ENCODE peak calls at places on chromosomes 6 and 20, in four cellular contexts. F, V, Q and H are unnamed samples.

GRCh38 chr6:90393232-90393884 is 96.7 kb upstream of the BACH2 start:
- DNase-seq in V (peak; percentile 63), F (peak; percentile 65), Q (peak; percentile 53), H (no peak)

GRCh38 chr20:25867776-25868649 is 171.4 kb upstream of the ZNF337 start:
- DNase-seq in F (peak; percentile 68), V (peak; percentile 48), Q (peak; percentile 79), H (peak; percentile 68)

GRCh38 chr20:48875233-48875913 is 46.1 kb upstream of the ARFGEF2 start:
- DNase-seq in Q (no peak), V (no peak), F (no peak), H (no peak)

GRCh38 chr20:17868700-17869231 is 99.8 kb downstream of the SNX5 start:
- DNase-seq in Q (no peak), F (no peak), V (no peak), H (no peak)

GRCh38 chr20:47272893-47273590 is 83.5 kb downstream of the ZMYND8 start:
- DNase-seq in Q (peak; percentile 38), V (peak; percentile 71), F (peak; percentile 80), H (no peak)

GRCh38 chr6:148118303-148118702 is 224.3 kb upstream of the SASH1 start:
- DNase-seq in F (no peak), Q (no peak), V (no peak), H (no peak)

GRCh38 chr6:116847234-116847633 is 18.4 kb upstream of the GPRC6A start:
- DNase-seq in V (no peak), Q (no peak), F (peak; percentile 36), H (no peak)

GRCh38 chr20:19975436-19975799 is 41.7 kb upstream of the NAA20 start:
- DNase-seq in V (peak; percentile 48), Q (no peak), F (no peak), H (no peak)

GRCh38 chr6:37241131-37241530 is 16.4 kb upstream of the TBC1D22B start:
- DNase-seq in F (no peak), Q (no peak), V (no peak), H (no peak)

GRCh38 chr6:132023490-132023889 is 72.3 kb upstream of the CCN2 start:
- DNase-seq in Q (no peak), F (no peak), V (no peak), H (no peak)

GRCh38 chr6:157644043-157644810 is 178.8 kb upstream of the SNX9 start:
- DNase-seq in Q (no peak), F (peak; percentile 41), V (no peak), H (no peak)

GRCh38 chr6:18997375-18997826 is 610.3 kb downstream of the RNF144B start:
- DNase-seq in F (peak; percentile 7), V (peak; percentile 15), Q (no peak), H (no peak)

GRCh38 chr6:28003059-28003458 is 46.0 kb downstream of the OR2B6 start:
- DNase-seq in Q (no peak), F (no peak), V (no peak), H (no peak)

GRCh38 chr20:58224097-58224496 is 4.4 kb downstream of the ANKRD60 start:
- DNase-seq in F (no peak), Q (no peak), V (no peak), H (no peak)

GRCh38 chr6:25601797-25602679 is 50.0 kb upstream of the SCGN start:
- DNase-seq in Q (no peak), V (no peak), F (peak; percentile 62), H (no peak)

GRCh38 chr6:37988131-37988530 is 168.6 kb downstream of the ZFAND3 start:
- DNase-seq in F (peak; percentile 51), V (no peak), Q (no peak), H (no peak)

GRCh38 chr20:24732076-24732475 is 217.0 kb upstream of the CST7 start:
- DNase-seq in Q (no peak), F (no peak), V (no peak), H (peak; percentile 21)

GRCh38 chr20:51306521-51307358 is 235.8 kb downstream of the NFATC2 start:
- DNase-seq in Q (peak; percentile 80), V (peak; percentile 72), F (peak; percentile 63), H (peak; percentile 74)

GRCh38 chr6:111871207-111871606 is 2.0 kb downstream of the FYN start:
- DNase-seq in V (no peak), Q (no peak), F (peak; percentile 45), H (no peak)

GRCh38 chr6:111871725-111872520 is 1.3 kb downstream of the FYN start:
- DNase-seq in F (peak; percentile 60), V (no peak), Q (no peak), H (no peak)

GRCh38 chr6:111872521-111873177 is 603 bp downstream of the FYN start:
- DNase-seq in Q (no peak), V (no peak), F (peak; percentile 35), H (peak; percentile 27)

GRCh38 chr6:111874030-111874425 is 776 bp upstream of the FYN start:
- DNase-seq in F (peak; percentile 81), Q (no peak), V (no peak), H (no peak)

GRCh38 chr6:111873178-111874029 is at the start of gene FYN:
- DNase-seq in F (peak; percentile 99), Q (peak; percentile 97), V (peak; percentile 97), H (peak; percentile 95)
- TF ChIP-seq CTCF in F (no peak), Q (peak; percentile 45), V (peak; percentile 62), H (peak; percentile 39)

GRCh38 chr6:41712651-41713103 is 22.7 kb downstream of the TFEB start:
- DNase-seq in F (no peak), Q (peak; percentile 92), V (peak; percentile 85), H (peak; percentile 86)
- H3K4me1 ChIP-seq in F (no peaks in the 10 kb centered on the region), Q (peaks cover 77% of the 10 kb centered on the region), V (peaks cover 52% of the 10 kb centered on the region), H (no peaks in the 10 kb centered on the region)

DNA sequence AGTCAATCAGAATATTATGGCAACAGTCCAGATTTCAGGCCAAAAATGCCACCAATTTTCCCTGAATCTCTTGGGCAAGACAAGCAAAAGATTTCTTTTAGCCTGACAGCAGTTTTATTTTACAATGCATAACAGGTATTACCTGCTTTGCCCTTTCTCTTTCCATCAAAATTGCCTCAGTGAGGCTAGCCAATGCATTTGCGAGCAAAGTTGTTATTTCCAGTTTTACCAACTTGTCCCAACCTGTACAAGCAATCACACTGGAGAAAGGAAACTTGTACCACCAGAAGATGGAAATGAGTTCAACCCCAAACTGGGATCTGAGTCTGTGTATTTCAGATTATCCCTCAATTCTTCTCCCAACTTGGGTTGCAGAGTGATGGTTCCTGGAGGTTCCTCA is 279.9 kb upstream of the CDYL start:
- DNase-seq in F (no peak), Q (no peak), V (no peak), H (no peak)
- TF ChIP-seq POLR2A in F (no peak), Q (no peak), V (no peak), H (no peak)

GRCh38 chr6:150967381-150967780 is 101.9 kb downstream of the MTHFD1L start:
- DNase-seq in Q (no peak), V (no peak), F (no peak), H (no peak)
- TF ChIP-seq CTCF in Q (no peak), V (no peak), F (no peak), H (no peak)

GRCh38 chr6:13272131-13273046 is 55.9 kb downstream of the TBC1D7 start:
- DNase-seq in V (no peak), Q (peak; percentile 40), F (no peak), H (no peak)
- H3K4me1 ChIP-seq in V (no peaks in the 10 kb centered on the region), Q (peaks cover 22% of the 10 kb centered on the region), F (no peaks in the 10 kb centered on the region), H (no peaks in the 10 kb centered on the region)

GRCh38 chr6:32152414-32153251 is 894 bp upstream of the PRRT1 start:
- DNase-seq in Q (peak; percentile 28), V (no peak), F (peak; percentile 30), H (no peak)
- TF ChIP-seq POLR2A in Q (no peak), V (no peak), F (no peak), H (no peak)

DNA sequence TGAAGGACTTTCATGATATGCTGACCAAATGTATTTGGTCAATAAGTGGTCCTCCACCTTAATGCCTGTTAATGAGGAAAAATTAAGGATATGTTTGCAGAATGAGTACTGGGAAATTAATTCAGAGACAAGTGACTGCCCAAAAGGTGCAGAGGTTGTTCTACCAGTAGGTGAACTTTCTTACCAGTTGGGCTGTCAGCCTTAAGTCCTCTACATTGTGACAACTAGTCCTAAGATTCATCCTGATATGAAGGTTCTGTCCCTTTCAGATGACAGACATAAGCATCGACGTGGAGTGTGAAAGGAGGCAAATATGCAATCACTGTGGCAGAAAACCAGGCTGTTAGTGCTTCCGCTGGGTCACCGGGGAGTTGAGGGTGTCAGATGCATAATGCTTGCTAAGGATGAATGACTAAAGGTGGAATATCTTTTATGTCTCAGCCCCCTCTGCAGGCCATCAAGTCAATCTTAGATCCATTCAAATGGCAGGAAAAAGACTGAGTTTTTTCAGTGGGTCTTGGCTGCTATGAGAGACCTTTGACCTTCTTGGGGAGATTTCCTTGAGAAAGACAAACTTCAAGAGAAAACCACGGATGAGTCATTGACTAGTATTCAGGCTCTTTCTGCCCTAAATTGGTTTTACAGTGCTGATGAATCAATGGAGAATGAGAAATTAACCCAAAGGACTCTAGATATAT is 226.0 kb downstream of the TPBG start:
- DNase-seq in Q (no peak), F (peak; percentile 3), V (no peak), H (no peak)
- TF ChIP-seq CTCF in Q (no peak), F (no peak), V (peak; percentile 9), H (no peak)

DNA sequence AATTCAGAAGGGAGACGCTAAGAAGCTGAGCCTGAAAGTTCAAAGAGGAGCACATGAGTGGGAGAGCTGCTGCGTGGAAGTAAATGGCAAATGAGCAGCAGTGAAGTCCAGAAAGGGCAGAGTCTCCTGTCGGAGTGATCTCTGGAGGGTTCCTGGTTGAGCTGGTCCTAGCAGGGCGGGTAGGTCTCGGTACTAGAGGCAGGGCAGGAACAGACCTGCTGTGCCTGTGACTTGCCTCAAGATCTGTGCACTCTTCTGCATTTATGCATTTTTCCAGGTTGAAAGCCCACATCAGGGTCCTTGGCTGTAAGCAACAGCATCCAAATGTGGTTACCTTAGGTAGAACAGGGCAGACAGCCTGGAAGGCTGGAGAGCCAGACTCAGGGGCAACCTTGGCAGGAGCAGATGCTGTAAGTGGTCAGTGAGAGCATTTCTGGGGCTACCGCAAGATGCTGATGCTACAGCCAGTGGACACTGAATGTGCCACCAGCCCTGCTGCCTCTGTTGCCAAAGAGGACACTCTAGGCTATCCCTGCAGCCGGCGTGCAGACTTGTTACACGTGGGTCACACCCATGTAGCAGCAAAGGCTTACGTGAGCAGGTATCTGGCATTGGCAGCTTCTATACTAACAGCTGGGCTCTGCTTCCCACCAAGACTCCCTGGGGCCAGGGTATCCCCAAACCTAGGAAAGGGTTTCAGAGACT is 8.4 kb downstream of the DUSP22 start:
- DNase-seq in V (no peak), F (no peak), Q (no peak), H (no peak)
- H3K4me1 ChIP-seq in V (no peaks in the 10 kb centered on the region), F (peaks cover 33% of the 10 kb centered on the region), Q (peaks cover 50% of the 10 kb centered on the region), H (no peaks in the 10 kb centered on the region)